ENCODE peak calls at places on chromosomes 5 and 9, in six cellular contexts. H is GM23248, O is HCT116, R is PC-3, S is SK-N-SH, N is OCI-LY7. X is an unnamed sample. For H3K4me1 and H3K9me2, the result is how much of the 10 kb centered on the place peaks cover.

GRCh38 chr9:96574931-96575351 is 44.7 kb downstream of the CDC14B start:
- DNase-seq in H (no peak), O (no peak), R (no peak), S (no peak), N (no peak), X (no peak)

GRCh38 chr5:172543484-172544298 is 89.4 kb upstream of the SH3PXD2B start:
- DNase-seq in H (no peak), O (no peak), R (no peak), S (no peak), N (no peak), X (no peak)

GRCh38 chr5:121630402-121630801 is 221.3 kb upstream of the FTMT start:
- DNase-seq in H (peak), O (no peak), R (peak), S (no peak), N (no peak), X (peak)

GRCh38 chr5:158430166-158430828 is 571.4 kb upstream of the CLINT1 start:
- DNase-seq in H (peak), O (no peak), R (no peak), S (no peak), N (peak), X (no peak)

GRCh38 chr5:324736-325612 is 3.5 kb downstream of the AHRR start:
- DNase-seq in H (no peak), O (no peak), R (no peak), S (no peak), N (no peak), X (no peak)

GRCh38 chr9:136128436-136128835 is 9.8 kb upstream of the TMEM250 start:
- DNase-seq in H (no peak), O (no peak), R (no peak), S (no peak), N (no peak), X (no peak)

GRCh38 chr5:93891491-93892480 is 150.4 kb upstream of the POU5F2 start:
- DNase-seq in H (no peak), O (no peak), R (no peak), S (no peak), N (no peak), X (no peak)

GRCh38 chr5:71778678-71779276 is 59.7 kb downstream of the CARTPT start:
- DNase-seq in H (peak), O (peak), R (peak), S (peak), N (peak), X (peak)

GRCh38 chr9:112664541-112664940 is 53.4 kb downstream of the INIP start:
- DNase-seq in H (peak), O (no peak), R (peak), S (no peak), N (no peak), X (no peak)

GRCh38 chr5:157245477-157245876 is 20.4 kb upstream of the CYFIP2 start:
- DNase-seq in H (peak), O (no peak), R (peak), S (no peak), N (no peak), X (peak)

GRCh38 chr9:133658442-133659431 is 22.6 kb downstream of the DBH start:
- DNase-seq in H (peak), O (peak), R (peak), S (no peak), N (no peak), X (peak)

GRCh38 chr9:133167769-133168168 is 4.1 kb upstream of the GBGT1 start:
- DNase-seq in H (no peak), O (no peak), R (no peak), S (no peak), N (no peak), X (no peak)

GRCh38 chr9:75826292-75826691 is 64.2 kb upstream of the PCSK5 start:
- DNase-seq in H (no peak), O (no peak), R (no peak), S (no peak), N (no peak), X (no peak)

GRCh38 chr5:137022043-137022442 is 477.1 kb downstream of the SPOCK1 start:
- DNase-seq in H (peak), O (no peak), R (no peak), S (no peak), N (no peak), X (no peak)

GRCh38 chr9:117184173-117184572 is 230.7 kb downstream of the ASTN2 start:
- DNase-seq in H (no peak), O (no peak), R (no peak), S (peak), N (no peak), X (no peak)

GRCh38 chr5:98905857-98906688 is 22.7 kb downstream of the CHD1 start:
- DNase-seq in H (peak), O (no peak), R (peak), S (peak), N (peak), X (peak)

GRCh38 chr5:33043598-33043997 is 332.5 kb downstream of the NPR3 start:
- DNase-seq in H (no peak), O (no peak), R (peak), S (no peak), N (no peak), X (no peak)

GRCh38 chr9:126563556-126563955 is 50.2 kb upstream of the LMX1B start:
- DNase-seq in H (no peak), O (no peak), R (no peak), S (no peak), N (no peak), X (no peak)

GRCh38 chr9:110371411-110372013 is 33.8 kb upstream of the TXNDC8 start:
- DNase-seq in H (no peak), O (no peak), R (no peak), S (no peak), N (no peak), X (no peak)

GRCh38 chr9:80516678-80517077 is 944.9 kb downstream of the TLE4 start:
- DNase-seq in H (no peak), O (no peak), R (no peak), S (no peak), N (no peak), X (no peak)

GRCh38 chr5:72523960-72524582 is 16.9 kb upstream of the ZNF366 start:
- DNase-seq in H (peak), O (peak), R (peak), S (no peak), N (peak), X (peak)

GRCh38 chr5:66821626-66822429 is 225.6 kb downstream of the MAST4 start:
- DNase-seq in H (no peak), O (no peak), R (no peak), S (no peak), N (no peak), X (no peak)

GRCh38 chr5:31052937-31053658 is 140.4 kb upstream of the CDH6 start:
- DNase-seq in H (no peak), O (no peak), R (peak), S (no peak), N (no peak), X (no peak)

GRCh38 chr9:76433851-76434250 is 25.1 kb upstream of the GCNT1 start:
- DNase-seq in H (peak), O (no peak), R (peak), S (no peak), N (no peak), X (no peak)

GRCh38 chr9:16612627-16613026 is 257.8 kb downstream of the BNC2 start:
- DNase-seq in H (no peak), O (no peak), R (no peak), S (no peak), N (no peak), X (no peak)
- H3K4me1 ChIP-seq in H (under half), O (under half), R (under half), S (under half), N (under half), X (under half)

DNA sequence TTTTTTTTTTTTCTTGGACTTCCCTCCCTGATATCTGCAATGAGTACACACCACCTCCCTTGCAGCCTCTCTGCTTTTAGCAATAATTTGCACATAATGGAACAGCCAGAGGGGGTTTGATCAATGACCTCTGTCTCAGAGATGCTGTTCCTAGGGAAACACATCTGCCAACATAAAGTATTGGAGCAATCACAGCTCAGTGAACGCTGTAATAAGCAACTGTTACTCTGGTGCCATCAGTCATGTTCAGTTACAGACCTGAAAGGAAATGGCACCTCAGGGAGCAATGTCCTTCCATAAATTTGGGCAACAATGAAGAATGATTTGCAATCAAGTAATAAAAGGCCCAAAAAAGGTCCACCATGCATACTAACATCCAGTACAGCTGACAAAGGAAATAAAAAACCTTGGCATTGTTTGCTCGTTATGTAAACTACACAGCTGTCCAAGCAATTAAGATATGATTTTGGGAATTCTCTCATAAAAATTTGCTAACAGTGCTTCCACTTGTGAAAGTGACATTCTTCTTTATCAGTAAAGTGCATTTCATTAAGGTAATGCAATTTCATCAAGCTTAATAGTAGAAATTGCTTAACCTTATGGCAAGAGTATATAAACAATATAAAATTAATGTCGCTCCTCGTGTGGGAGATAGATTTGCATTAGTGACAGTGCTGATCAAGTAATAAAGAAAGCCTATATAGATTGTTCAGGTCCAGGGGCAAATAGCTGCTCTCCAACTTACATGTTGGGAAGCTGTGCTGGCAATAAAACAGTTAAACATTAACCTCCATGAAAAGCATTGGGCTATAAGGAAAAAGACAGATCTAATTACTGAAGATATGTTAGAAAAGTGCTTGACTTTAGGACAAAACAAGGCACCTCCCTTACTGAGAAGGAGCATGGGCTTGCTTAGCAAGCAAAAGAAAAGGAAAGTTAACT is 167.7 kb downstream of the RASEF start:
- DNase-seq in H (no peak), O (no peak), R (no peak), S (peak), N (no peak), X (peak)
- H3K9me2 ChIP-seq in H (under half), O (under half), R (under half), S (under half), N (under half), X (under half)

DNA sequence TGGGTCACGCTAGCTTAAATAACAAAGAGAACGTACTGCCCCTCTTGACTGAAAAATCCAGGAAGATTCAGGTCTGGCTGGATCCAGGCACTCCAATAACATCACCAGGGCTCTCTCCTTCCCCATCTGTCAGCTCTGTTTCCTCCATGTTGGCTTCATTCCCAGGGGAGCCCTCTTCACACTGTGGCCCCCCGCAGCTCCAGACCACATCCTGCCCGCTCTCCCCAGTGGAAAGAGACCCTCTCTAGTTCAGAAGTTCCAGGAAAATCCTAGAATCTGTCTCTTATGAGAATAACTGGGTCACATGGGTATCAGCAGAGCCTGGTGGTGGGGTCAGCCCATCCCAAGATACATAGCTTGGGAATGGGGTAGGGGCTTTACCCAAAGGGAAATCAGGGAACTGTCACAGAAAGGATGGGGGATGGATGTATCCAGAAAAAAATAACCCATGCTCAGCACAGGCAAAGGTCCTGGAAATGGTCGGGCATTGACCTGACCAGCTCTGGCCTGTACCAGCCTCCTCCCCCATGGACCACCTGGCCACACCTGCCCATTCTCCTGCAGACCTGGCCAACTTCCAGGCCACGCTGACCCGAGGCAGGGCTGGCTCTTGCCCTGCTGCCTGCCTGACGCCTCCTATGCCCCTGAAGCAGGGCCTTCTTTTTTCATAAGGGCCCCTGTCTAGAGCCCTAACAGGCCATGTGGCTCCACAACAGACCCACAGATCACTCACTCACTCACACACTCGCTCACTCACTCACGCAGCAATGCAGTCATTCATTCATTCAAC is 65.9 kb downstream of the COL23A1 start:
- DNase-seq in H (no peak), O (no peak), R (no peak), S (no peak), N (no peak), X (no peak)
- H3K4me2 ChIP-seq in H (no peak), O (no peak), R (no peak), S (no peak), N (no peak), X (no peak)

DNA sequence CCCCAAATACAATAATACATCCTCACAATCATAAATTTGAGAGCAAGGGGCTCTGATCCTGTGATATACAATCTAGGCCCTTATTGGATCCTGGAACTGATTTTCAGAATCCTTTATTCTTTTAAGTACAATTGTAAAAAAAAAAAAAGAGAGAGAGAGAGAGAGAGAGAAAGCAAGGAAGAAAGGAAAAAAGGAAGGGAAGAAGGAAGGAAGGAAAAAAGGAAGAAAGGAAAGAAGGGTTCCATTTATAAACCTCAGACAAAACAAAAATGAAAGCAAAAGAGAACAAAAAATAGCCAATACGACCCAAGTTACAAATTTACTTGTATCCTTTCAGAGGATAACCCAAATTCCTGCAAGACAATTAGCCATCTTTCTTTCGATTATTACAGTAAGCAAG is 543.1 kb downstream of the RAB3C start:
- DNase-seq in H (peak), O (no peak), R (no peak), S (no peak), N (no peak), X (no peak)
- H3K4me1 ChIP-seq in H (under half), O (under half), R (under half), S (under half), N (under half), X (under half)

GRCh38 chr9:82893549-82893948 is 169.4 kb downstream of the RASEF start:
- DNase-seq in H (no peak), O (no peak), R (no peak), S (no peak), N (no peak), X (no peak)
- H3K9me2 ChIP-seq in H (under half), O (under half), R (under half), S (under half), N (under half), X (under half)

GRCh38 chr9:26677965-26678745 is 214.4 kb downstream of the CAAP1 start:
- DNase-seq in H (no peak), O (no peak), R (peak), S (no peak), N (no peak), X (no peak)
- H3K4me2 ChIP-seq in H (no peak), O (no peak), R (no peak), S (no peak), N (no peak), X (no peak)

GRCh38 chr9:130833324-130833990 is 1.6 kb upstream of the ABL1 start:
- DNase-seq in H (no peak), O (no peak), R (peak), S (peak), N (no peak), X (no peak)

GRCh38 chr9:130837002-130837511 is 2.0 kb downstream of the ABL1 start:
- DNase-seq in H (peak), O (no peak), R (no peak), S (peak), N (no peak), X (no peak)

GRCh38 chr9:130837644-130838043 is 2.6 kb downstream of the ABL1 start:
- DNase-seq in H (no peak), O (no peak), R (no peak), S (no peak), N (no peak), X (no peak)

GRCh38 chr9:130834371-130835311 is at the start of gene ABL1:
- DNase-seq in H (peak), O (peak), R (peak), S (peak), N (no peak), X (peak)

GRCh38 chr9:130835441-130836298 is 616 bp downstream of the ABL1 start:
- DNase-seq in H (peak), O (no peak), R (no peak), S (peak), N (no peak), X (peak)
- H3K4me1 ChIP-seq in H (under half), O (under half), R (under half), S (under half), N (under half), X (under half)